ENCODE peak calls at places on chromosomes 13 and 19, in five cellular contexts. P is SW480; M is T-helper 1 cell; B is activated CD4-positive, alpha-beta T cell treated with anti-CD3 and anti-CD28 coated beads for 48 hours; I is NCI-H748 treated with DMSO at 0.1 percent for 48 hours. X is an unnamed sample.
A peak's percentile ranks its signal among the peaks of the same experiment; 100 is the strongest.

GRCh38 chr19:844300-844971 is 3.6 kb downstream of the PRTN3 start:
- DNase-seq in M (no peak), I (no peak), B (no peak), P (peak; percentile 28), X (no peak)

GRCh38 chr19:14550201-14550754 is 20.9 kb downstream of the TECR start:
- DNase-seq in M (no peak), P (no peak), B (peak; percentile 32), I (no peak), X (no peak)

GRCh38 chr13:30963794-30964193 is 31.3 kb downstream of the TEX26 start:
- DNase-seq in I (peak; percentile 43), M (no peak), B (no peak), P (peak; percentile 47), X (no peak)

GRCh38 chr19:16319466-16319865 is 5.2 kb upstream of the KLF2 start:
- DNase-seq in P (no peak), M (no peak), I (no peak), B (no peak), X (no peak)

GRCh38 chr19:1232652-1233360 is 5.0 kb downstream of the CBARP start:
- DNase-seq in P (no peak), M (no peak), I (no peak), B (no peak), X (no peak)

GRCh38 chr19:45296365-45296764 is 26.3 kb downstream of the CKM start:
- DNase-seq in M (no peak), I (no peak), P (no peak), B (no peak), X (no peak)

GRCh38 chr13:48891586-48891985 is 84.1 kb upstream of the FNDC3A start:
- DNase-seq in M (no peak), B (peak; percentile 11), I (no peak), P (peak; percentile 13), X (no peak)

GRCh38 chr19:30066781-30067759 is 125.0 kb downstream of the URI1 start:
- DNase-seq in B (no peak), I (no peak), M (no peak), P (no peak), X (no peak)

GRCh38 chr13:85508683-85509329 is 290.4 kb downstream of the SLITRK6 start:
- DNase-seq in M (no peak), I (no peak), P (no peak), B (no peak), X (no peak)

GRCh38 chr19:8681345-8682021 is 17.1 kb downstream of the ACTL9 start:
- DNase-seq in M (no peak), I (no peak), B (no peak), P (peak; percentile 42), X (no peak)

GRCh38 chr13:46317120-46317519 is 69.9 kb downstream of the RUBCNL start:
- DNase-seq in I (no peak), B (no peak), P (no peak), M (no peak), X (no peak)

GRCh38 chr19:54160948-54161347 is 1.4 kb upstream of the LENG1 start:
- DNase-seq in I (no peak), M (no peak), B (no peak), P (no peak), X (no peak)

GRCh38 chr19:19361075-19361594 is 40.5 kb downstream of the MAU2 start:
- DNase-seq in I (peak; percentile 41), B (peak; percentile 85), P (peak; percentile 85), M (peak; percentile 63), X (no peak)

GRCh38 chr19:10667867-10668266 is 13.7 kb downstream of the ILF3 start:
- DNase-seq in M (no peak), P (no peak), I (no peak), B (no peak), X (no peak)

GRCh38 chr19:58538257-58539168 is 5.4 kb upstream of the TRIM28 start:
- DNase-seq in P (peak; percentile 91), M (no peak), I (peak; percentile 88), B (peak; percentile 59), X (no peak)

GRCh38 chr19:11942843-11943108 is 17.9 kb downstream of the ZNF700 start:
- DNase-seq in P (no peak), B (no peak), I (no peak), M (no peak), X (no peak)

GRCh38 chr19:45404557-45405434 is at the start of gene PPP1R13L:
- DNase-seq in I (peak; percentile 90), P (peak; percentile 91), B (peak; percentile 79), M (no peak), X (no peak)

GRCh38 chr13:95480131-95480545 is 72.4 kb upstream of the CLDN10 start:
- DNase-seq in P (no peak), I (no peak), B (peak; percentile 44), M (no peak), X (peak; percentile 59)

GRCh38 chr19:13825489-13826475 is 30.5 kb downstream of the ZSWIM4 start:
- DNase-seq in M (no peak), P (no peak), I (no peak), B (peak; percentile 42), X (no peak)

GRCh38 chr13:114057131-114058050 is 75.0 kb downstream of the RASA3 start:
- DNase-seq in P (no peak), I (no peak), M (no peak), B (no peak), X (no peak)

GRCh38 chr13:108113407-108113806 is 101.9 kb downstream of the LIG4 start:
- DNase-seq in M (no peak), P (no peak), B (no peak), I (no peak), X (no peak)

GRCh38 chr13:111005364-111005763 is 90.5 kb upstream of the ANKRD10 start:
- DNase-seq in I (no peak), P (no peak), M (no peak), B (no peak), X (no peak)

GRCh38 chr19:45705710-45706415 is 13.4 kb downstream of the QPCTL start:
- DNase-seq in M (no peak), P (no peak), B (no peak), I (no peak), X (no peak)

GRCh38 chr13:55160911-55161310 is 1979.8 kb upstream of the PRR20A start:
- DNase-seq in I (peak; percentile 86), B (no peak), M (no peak), P (no peak), X (no peak)

GRCh38 chr13:37561031-37561430 is 37.5 kb downstream of the POSTN start:
- DNase-seq in I (no peak), M (no peak), B (no peak), P (no peak), X (no peak)

GRCh38 chr19:47729468-47729798 is 15.9 kb upstream of the NOP53 start:
- DNase-seq in M (no peak), P (peak; percentile 68), I (no peak), B (peak; percentile 47), X (no peak)

GRCh38 chr13:81388400-81388799 is 1047.5 kb upstream of the SPRY2 start:
- DNase-seq in B (no peak), M (no peak), I (no peak), P (no peak), X (no peak)

GRCh38 chr19:29504454-29504853 is 21.3 kb upstream of the VSTM2B start:
- DNase-seq in M (no peak), P (no peak), I (no peak), B (no peak), X (peak; percentile 78)

GRCh38 chr13:113589251-113589960 is 4.9 kb downstream of the TFDP1 start:
- DNase-seq in B (no peak), M (no peak), I (no peak), P (no peak), X (no peak)

GRCh38 chr19:9883231-9883758 is 48.2 kb downstream of the PIN1 start:
- DNase-seq in I (no peak), P (no peak), B (no peak), M (no peak), X (no peak)

GRCh38 chr13:43805071-43805468 is 18.3 kb upstream of the ENOX1 start:
- DNase-seq in B (peak; percentile 56), I (no peak), P (peak; percentile 42), M (no peak), X (peak; percentile 76)

GRCh38 chr19:40721936-40722661 is 5.2 kb downstream of the ITPKC start:
- DNase-seq in B (no peak), M (no peak), I (no peak), P (no peak), X (no peak)

GRCh38 chr19:39140195-39140516 is 14.6 kb downstream of the PAK4 start:
- DNase-seq in P (no peak), B (no peak), M (no peak), I (no peak), X (no peak)

GRCh38 chr19:41646589-41647204 is 19.8 kb upstream of the CEACAM4 start:
- DNase-seq in I (no peak), M (peak; percentile 32), P (no peak), B (peak; percentile 78), X (no peak)

GRCh38 chr13:73138276-73138950 is 79.6 kb downstream of the KLF5 start:
- DNase-seq in M (no peak), P (no peak), I (peak; percentile 55), B (no peak), X (no peak)

GRCh38 chr13:87778128-87778527 is 107.0 kb downstream of the SLITRK5 start:
- DNase-seq in M (no peak), P (no peak), I (no peak), B (no peak), X (no peak)

GRCh38 chr19:30227661-30228112 is 144.5 kb upstream of the ZNF536 start:
- DNase-seq in I (peak; percentile 61), P (peak; percentile 53), B (peak; percentile 78), M (peak; percentile 12), X (peak; percentile 86)